ENCODE peak calls at places on chromosomes 11 and 22, in six cellular contexts. N, Q, M, P, Y and S are unnamed samples.

GRCh38 chr11:27462543-27462942 is 10.0 kb downstream of the LGR4 start:
- ATAC-seq in Q (no peak), Y (no peak), P (no peak), M (no peak), N (no peak), S (no peak)

GRCh38 chr11:17010851-17011420 is 3.3 kb downstream of the PLEKHA7 start:
- ATAC-seq in N (no peak), Q (no peak), M (no peak), Y (no peak), P (no peak), S (no peak)

GRCh38 chr11:121321614-121322243 is 29.2 kb downstream of the SC5D start:
- ATAC-seq in P (peak; percentile 55), Y (peak; percentile 74), M (peak; percentile 85), Q (peak; percentile 89), N (peak; percentile 72), S (peak; percentile 69)

GRCh38 chr11:102589047-102589459 is 36.1 kb downstream of the MMP20 start:
- ATAC-seq in N (peak; percentile 79), M (peak; percentile 64), Y (no peak), Q (no peak), P (no peak), S (peak; percentile 97)

GRCh38 chr11:17273668-17274321 is 2.7 kb upstream of the NUCB2 start:
- ATAC-seq in N (no peak), M (no peak), Y (no peak), Q (no peak), P (no peak), S (no peak)

GRCh38 chr11:45815747-45816146 is 10.8 kb downstream of the SLC35C1 start:
- ATAC-seq in Q (no peak), N (no peak), M (no peak), Y (no peak), P (no peak), S (no peak)

GRCh38 chr11:76903325-76903724 is 42.6 kb downstream of the ACER3 start:
- ATAC-seq in Y (no peak), N (no peak), Q (no peak), P (no peak), M (no peak), S (no peak)

GRCh38 chr11:34065505-34066203 is 14.1 kb downstream of the CAPRIN1 start:
- ATAC-seq in M (no peak), N (no peak), Q (no peak), P (peak; percentile 74), Y (peak; percentile 57), S (no peak)

GRCh38 chr11:129312741-129313587 is 62.7 kb upstream of the BARX2 start:
- ATAC-seq in N (no peak), M (no peak), Y (no peak), Q (peak; percentile 76), P (no peak), S (no peak)

GRCh38 chr22:35310556-35311550 is 11.2 kb downstream of the TOM1 start:
- ATAC-seq in Y (no peak), M (no peak), Q (no peak), N (no peak), P (no peak), S (peak; percentile 21)

GRCh38 chr11:68963779-68964178 is 17.0 kb downstream of the MRGPRD start:
- ATAC-seq in M (peak; percentile 65), N (no peak), P (no peak), Y (no peak), Q (peak; percentile 47), S (no peak)

GRCh38 chr11:87897079-87897478 is 278.2 kb downstream of the RAB38 start:
- ATAC-seq in Y (no peak), N (no peak), Q (no peak), M (no peak), P (no peak), S (no peak)

GRCh38 chr11:20162824-20163777 is 2.8 kb upstream of the DBX1 start:
- ATAC-seq in M (peak; percentile 36), N (no peak), Q (peak; percentile 56), Y (no peak), P (peak; percentile 17), S (no peak)

GRCh38 chr11:44474702-44475101 is 90.8 kb upstream of the CD82 start:
- ATAC-seq in Q (no peak), Y (no peak), N (no peak), P (no peak), M (no peak), S (no peak)

GRCh38 chr22:46858181-46858771 is 95.8 kb downstream of the TBC1D22A start:
- ATAC-seq in Y (no peak), Q (no peak), N (no peak), M (no peak), P (no peak), S (no peak)